ENCODE peak calls at places on chromosomes 12 and 14, in seven cellular contexts. H is neural progenitor cell, I is pancreas, M is astrocyte of the cerebellum, Y is upper lobe of right lung, U is GM23338, F is A549. N is an unnamed sample.

GRCh38 chr12:116881325-116881866 is at the start of gene HRK:
- DNase-seq in H (no peak), I (no peak), M (no peak), Y (no peak), U (peak), F (no peak), N (no peak)

GRCh38 chr14:103418508-103418818 is 33.2 kb downstream of the MARK3 start:
- DNase-seq in H (no peak), I (no peak), M (no peak), Y (no peak), U (no peak), F (no peak), N (peak)

GRCh38 chr12:130017571-130018449 is 114.0 kb upstream of the TMEM132D start:
- DNase-seq in H (peak), I (no peak), M (no peak), Y (no peak), U (peak), F (no peak), N (no peak)

GRCh38 chr14:96077983-96078686 is 39.0 kb downstream of the C14orf132 start:
- DNase-seq in H (no peak), I (no peak), M (no peak), Y (no peak), U (no peak), F (no peak), N (peak)

GRCh38 chr14:74018029-74018703 is 922 bp downstream of the ENTPD5 start:
- DNase-seq in H (no peak), I (no peak), M (peak), Y (no peak), U (no peak), F (no peak), N (no peak)

GRCh38 chr14:101474563-101475467 is 86.5 kb upstream of the DIO3 start:
- DNase-seq in H (no peak), I (no peak), M (no peak), Y (peak), U (no peak), F (no peak), N (no peak)

GRCh38 chr14:100604709-100605108 is 17.5 kb upstream of the BEGAIN start:
- DNase-seq in H (no peak), I (no peak), M (no peak), Y (peak), U (no peak), F (no peak), N (no peak)

GRCh38 chr14:55102141-55102547 is 26.9 kb upstream of the LGALS3 start:
- DNase-seq in H (peak), I (peak), M (peak), Y (peak), U (peak), F (peak), N (peak)

GRCh38 chr14:41096131-41096530 is 510.5 kb upstream of the LRFN5 start:
- DNase-seq in H (no peak), I (no peak), M (no peak), Y (no peak), U (no peak), F (no peak), N (no peak)

GRCh38 chr12:64860446-64860998 is 36.1 kb downstream of the TBC1D30 start:
- DNase-seq in H (no peak), I (no peak), M (no peak), Y (no peak), U (no peak), F (no peak), N (no peak)

GRCh38 chr12:108338915-108339657 is at the start of gene CMKLR1:
- DNase-seq in H (peak), I (no peak), M (no peak), Y (peak), U (peak), F (no peak), N (no peak)

GRCh38 chr12:65313704-65314317 is 35.3 kb downstream of the MSRB3 start:
- DNase-seq in H (peak), I (no peak), M (no peak), Y (no peak), U (peak), F (peak), N (no peak)

GRCh38 chr14:64158608-64159007 is 135.6 kb downstream of the ESR2 start:
- DNase-seq in H (no peak), I (no peak), M (no peak), Y (no peak), U (no peak), F (no peak), N (no peak)

GRCh38 chr14:59131926-59132763 is 56.3 kb upstream of the DAAM1 start:
- DNase-seq in H (no peak), I (no peak), M (no peak), Y (no peak), U (no peak), F (no peak), N (no peak)

GRCh38 chr14:89851031-89851430 is 103.5 kb downstream of the EFCAB11 start:
- DNase-seq in H (no peak), I (no peak), M (no peak), Y (no peak), U (no peak), F (no peak), N (no peak)

GRCh38 chr14:100332797-100333196 is 9.7 kb downstream of the SLC25A47 start:
- DNase-seq in H (no peak), I (no peak), M (no peak), Y (no peak), U (no peak), F (no peak), N (no peak)

GRCh38 chr12:105204916-105205315 is 31.1 kb downstream of the APPL2 start:
- DNase-seq in H (no peak), I (no peak), M (peak), Y (no peak), U (no peak), F (no peak), N (no peak)

GRCh38 chr12:7638064-7638763 is 27.5 kb downstream of the APOBEC1 start:
- DNase-seq in H (peak), I (no peak), M (no peak), Y (no peak), U (peak), F (no peak), N (no peak)

GRCh38 chr12:30996255-30996654 is 69.7 kb downstream of the TSPAN11 start:
- DNase-seq in H (no peak), I (no peak), M (peak), Y (no peak), U (no peak), F (no peak), N (no peak)

GRCh38 chr12:22625671-22626251 is 790 bp downstream of the ETNK1 start:
- DNase-seq in H (peak), I (peak), M (no peak), Y (no peak), U (peak), F (peak), N (peak)

GRCh38 chr12:49187184-49187583 is 1.7 kb downstream of the TUBA1A start:
- DNase-seq in H (peak), I (no peak), M (no peak), Y (no peak), U (no peak), F (peak), N (no peak)

GRCh38 chr12:49188916-49189367 is at the start of gene TUBA1A:
- DNase-seq in H (peak), I (peak), M (peak), Y (peak), U (peak), F (peak), N (peak)

GRCh38 chr12:49190317-49190716 is 1.4 kb upstream of the TUBA1A start:
- DNase-seq in H (peak), I (no peak), M (no peak), Y (no peak), U (peak), F (no peak), N (no peak)

GRCh38 chr12:49188205-49188915 is 520 bp downstream of the TUBA1A start:
- DNase-seq in H (peak), I (peak), M (no peak), Y (peak), U (peak), F (peak), N (peak)

GRCh38 chr12:49189731-49190314 is 943 bp upstream of the TUBA1A start:
- DNase-seq in H (no peak), I (no peak), M (no peak), Y (no peak), U (no peak), F (no peak), N (no peak)
- H3K4me3 ChIP-seq in H (peak), I (no peak), M (peak), Y (peak), U (peak), F (peak), N (peak)

GRCh38 chr12:9115731-9116689 is at the start of gene A2M:
- DNase-seq in H (no peak), I (no peak), M (peak), Y (no peak), U (no peak), F (no peak), N (no peak)
- TF ChIP-seq CTCF in H (no peak), I (no peak), M (no peak), Y (no peak), U (no peak), F (no peak), N (no peak)

DNA sequence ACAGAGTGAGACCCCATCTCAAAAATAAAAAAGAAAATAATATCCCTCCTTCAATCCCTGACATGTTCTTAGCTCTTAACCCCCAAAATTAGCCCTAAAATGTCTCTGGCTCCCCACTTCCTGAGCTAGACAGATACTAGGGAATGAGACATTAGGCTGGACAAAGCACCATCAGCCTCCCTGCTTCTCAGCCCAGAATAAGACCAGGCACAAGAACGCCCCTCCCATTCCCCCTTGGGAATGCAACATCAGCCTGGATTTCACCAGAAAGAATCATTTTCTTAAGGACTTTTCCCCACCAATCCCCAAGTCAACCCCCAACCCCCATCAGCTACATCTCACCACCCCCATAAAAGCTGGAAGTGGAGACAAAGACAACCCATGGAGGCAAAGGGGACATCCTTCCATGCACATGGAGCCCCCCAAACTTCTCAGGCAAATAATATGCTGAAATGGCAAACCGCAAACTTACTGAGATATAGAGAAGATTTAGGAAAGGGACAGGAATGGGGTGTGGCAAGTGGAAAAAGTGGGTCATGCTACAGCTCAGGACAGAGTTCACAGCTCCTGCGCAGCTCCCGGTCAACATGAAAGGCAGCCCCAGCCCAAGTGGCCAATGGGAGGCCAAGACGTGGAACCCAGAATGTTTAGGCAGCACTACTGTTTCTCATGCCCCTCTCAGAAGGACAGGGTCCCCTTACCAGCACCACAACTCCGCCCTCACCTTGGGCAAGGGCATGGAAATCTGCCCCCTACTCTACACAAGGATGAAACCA is 2.7 kb downstream of the CHD4 start:
- DNase-seq in H (no peak), I (no peak), M (no peak), Y (no peak), U (no peak), F (no peak), N (no peak)
- H3K4me3 ChIP-seq in H (peak), I (no peak), M (peak), Y (peak), U (peak), F (peak), N (peak)

DNA sequence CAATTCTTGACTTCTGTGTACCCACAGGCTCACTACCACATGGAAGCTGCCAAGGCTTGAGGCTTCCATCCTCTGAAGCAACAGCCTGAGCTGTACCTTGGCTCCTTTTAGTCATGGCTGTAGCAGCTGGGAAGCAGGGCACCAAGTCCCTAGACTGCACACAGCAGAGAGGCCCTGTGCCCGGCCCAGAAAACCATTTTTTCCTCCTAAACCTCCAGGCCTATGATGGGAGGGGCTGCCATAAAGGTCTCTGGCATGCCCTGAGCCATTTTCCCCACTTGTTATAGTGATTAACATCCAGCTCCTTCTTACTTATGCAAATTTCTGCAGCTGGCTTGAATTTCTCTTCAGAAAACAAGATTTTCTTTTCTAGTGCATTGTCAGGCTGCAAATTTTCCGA is 121.8 kb downstream of the RPS6KA5 start:
- DNase-seq in H (no peak), I (no peak), M (no peak), Y (no peak), U (no peak), F (no peak), N (no peak)
- TF ChIP-seq CTCF in H (no peak), I (no peak), M (no peak), Y (no peak), U (no peak), F (no peak), N (no peak)

GRCh38 chr14:20327005-20327869 is 5.8 kb downstream of the CCNB1IP1 start:
- DNase-seq in H (peak), I (no peak), M (peak), Y (no peak), U (peak), F (peak), N (peak)

GRCh38 chr14:20331048-20331613 is 1.9 kb downstream of the CCNB1IP1 start:
- DNase-seq in H (no peak), I (no peak), M (no peak), Y (no peak), U (no peak), F (no peak), N (no peak)

GRCh38 chr14:20332386-20332945 is 613 bp downstream of the CCNB1IP1 start:
- DNase-seq in H (peak), I (peak), M (no peak), Y (no peak), U (peak), F (no peak), N (peak)

GRCh38 chr14:20328705-20329104 is 4.4 kb downstream of the CCNB1IP1 start:
- DNase-seq in H (no peak), I (no peak), M (no peak), Y (no peak), U (no peak), F (no peak), N (no peak)

GRCh38 chr14:20329355-20329754 is 3.7 kb downstream of the CCNB1IP1 start:
- DNase-seq in H (no peak), I (no peak), M (no peak), Y (no peak), U (no peak), F (no peak), N (no peak)
- H3K4me3 ChIP-seq in H (no peak), I (no peak), M (no peak), Y (no peak), U (peak), F (no peak), N (no peak)

GRCh38 chr12:48027183-48028002 is 23.1 kb upstream of the COL2A1 start:
- DNase-seq in H (peak), I (no peak), M (no peak), Y (no peak), U (no peak), F (no peak), N (no peak)

GRCh38 chr12:48031135-48031960 is 27.1 kb upstream of the COL2A1 start:
- DNase-seq in H (peak), I (no peak), M (no peak), Y (no peak), U (peak), F (no peak), N (no peak)

GRCh38 chr12:48028541-48029400 is 24.5 kb upstream of the COL2A1 start:
- DNase-seq in H (no peak), I (no peak), M (no peak), Y (no peak), U (no peak), F (no peak), N (no peak)

GRCh38 chr12:48029811-48030650 is 25.8 kb upstream of the COL2A1 start:
- DNase-seq in H (no peak), I (no peak), M (no peak), Y (no peak), U (no peak), F (no peak), N (no peak)

GRCh38 chr12:48029401-48029770 is 25.1 kb upstream of the COL2A1 start:
- DNase-seq in H (no peak), I (no peak), M (no peak), Y (no peak), U (no peak), F (no peak), N (no peak)
- TF ChIP-seq CTCF in H (no peak), I (no peak), M (no peak), Y (no peak), U (no peak), F (no peak), N (no peak)

DNA sequence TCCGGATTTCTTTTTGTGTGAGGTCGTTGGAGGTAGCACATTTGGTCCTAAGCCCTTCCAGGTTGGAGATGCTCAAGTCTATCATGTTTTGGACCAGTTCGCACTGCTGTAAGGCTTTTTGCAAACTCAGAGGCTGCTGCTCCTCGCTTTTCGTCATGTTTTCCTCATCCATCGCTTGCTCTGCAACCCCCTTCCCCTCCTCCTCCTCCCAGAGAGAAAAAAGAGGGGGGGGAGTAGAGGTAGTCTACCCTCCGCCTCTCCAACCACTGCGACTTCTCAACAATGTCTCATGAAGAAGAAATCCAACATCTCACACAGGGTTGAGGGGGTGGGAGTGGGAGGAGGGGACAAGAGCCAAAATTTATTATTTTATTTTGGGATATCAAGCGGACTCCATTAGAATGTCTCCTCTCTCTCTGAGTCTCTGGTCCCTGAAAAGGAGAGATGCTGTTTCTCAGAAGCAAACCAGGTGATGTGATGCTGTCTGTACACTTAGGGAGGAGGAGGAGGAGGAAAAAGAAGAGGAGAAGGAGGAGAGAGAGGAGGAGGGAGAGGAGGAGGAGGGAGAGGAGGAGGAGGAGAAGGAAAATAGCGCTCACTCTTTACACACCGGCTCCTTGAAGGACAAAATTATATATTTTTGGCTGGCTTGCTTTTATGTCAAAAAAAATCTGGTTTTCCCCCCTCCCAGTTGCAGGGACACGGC is 553 bp downstream of the KSR2 start:
- DNase-seq in H (peak), I (no peak), M (no peak), Y (no peak), U (peak), F (no peak), N (no peak)
- H3K4me3 ChIP-seq in H (peak), I (peak), M (peak), Y (peak), U (peak), F (peak), N (peak)

GRCh38 chr12:96623155-96623554 is 133.8 kb downstream of the CFAP54 start:
- DNase-seq in H (peak), I (no peak), M (no peak), Y (no peak), U (no peak), F (no peak), N (no peak)

GRCh38 chr12:96617178-96617577 is 127.8 kb downstream of the CFAP54 start:
- DNase-seq in H (no peak), I (no peak), M (no peak), Y (no peak), U (peak), F (peak), N (peak)
- TF ChIP-seq CTCF in H (peak), I (no peak), M (peak), Y (no peak), U (peak), F (no peak), N (peak)

GRCh38 chr12:52949413-52950331 is 754 bp downstream of the KRT18 start:
- DNase-seq in H (peak), I (peak), M (peak), Y (peak), U (peak), F (peak), N (no peak)

GRCh38 chr12:52951640-52952039 is 2.7 kb downstream of the KRT18 start:
- DNase-seq in H (no peak), I (no peak), M (no peak), Y (no peak), U (no peak), F (no peak), N (no peak)

GRCh38 chr12:52952082-52952801 is 3.3 kb downstream of the KRT18 start:
- DNase-seq in H (no peak), I (peak), M (no peak), Y (peak), U (no peak), F (peak), N (no peak)

GRCh38 chr12:52950553-52950952 is 1.6 kb downstream of the KRT18 start:
- DNase-seq in H (no peak), I (no peak), M (no peak), Y (no peak), U (no peak), F (peak), N (no peak)

DNA sequence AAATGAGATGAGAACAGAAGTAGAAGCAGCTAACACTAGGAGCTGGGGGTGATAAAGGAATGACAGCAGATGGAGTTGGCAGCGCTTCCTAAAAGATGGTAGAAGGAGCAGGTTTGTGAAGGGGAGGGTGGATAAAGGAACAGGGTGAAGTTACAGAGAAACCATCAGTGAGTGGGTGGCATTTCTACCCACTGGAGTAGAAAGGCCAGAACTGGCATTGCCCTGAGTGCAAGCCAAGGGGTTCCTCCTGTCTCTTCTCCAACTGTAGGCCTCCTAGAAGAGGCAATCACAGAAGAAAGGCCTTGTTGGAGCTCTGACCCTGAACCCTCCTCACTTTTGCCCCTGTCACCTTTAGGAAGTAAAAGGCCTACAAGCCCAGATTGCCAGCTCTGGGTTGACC is 2.2 kb downstream of the KRT18 start:
- DNase-seq in H (no peak), I (no peak), M (no peak), Y (no peak), U (no peak), F (no peak), N (no peak)
- H3K4me3 ChIP-seq in H (no peak), I (peak), M (peak), Y (peak), U (peak), F (peak), N (no peak)

GRCh38 chr14:82009076-82009475 is 475.4 kb upstream of the SEL1L start:
- DNase-seq in H (peak), I (no peak), M (no peak), Y (no peak), U (peak), F (no peak), N (no peak)

GRCh38 chr14:82003418-82003817 is 469.8 kb upstream of the SEL1L start:
- DNase-seq in H (no peak), I (no peak), M (no peak), Y (no peak), U (no peak), F (no peak), N (no peak)
- TF ChIP-seq CTCF in H (no peak), I (no peak), M (no peak), Y (no peak), U (no peak), F (no peak), N (no peak)

N was measured in GM12865.